ENCODE peak calls at places on chromosomes 11 and 22, in four cellular contexts. One of them, this sample, is unnamed.

GRCh38 chr11:74849525-74850391 is 99.1 kb downstream of the XRRA1 start:
- DNase-seq in heart left ventricle: no peak
- DNase-seq in transverse colon: no peak
- DNase-seq in HepG2: peak; percentile 95
- DNase-seq in this sample: no peak

GRCh38 chr11:13207665-13208594 is 69.7 kb upstream of the BMAL1 start:
- DNase-seq in transverse colon: peak; percentile 40
- DNase-seq in HepG2: peak; percentile 54
- DNase-seq in heart left ventricle: no peak
- DNase-seq in this sample: no peak

GRCh38 chr22:23787600-23787896 is 782 bp downstream of the SMARCB1 start:
- DNase-seq in transverse colon: no peak
- DNase-seq in heart left ventricle: no peak
- DNase-seq in HepG2: no peak
- DNase-seq in this sample: no peak

GRCh38 chr11:117734596-117734995 is 62.4 kb downstream of the DSCAML1 start:
- DNase-seq in transverse colon: no peak
- DNase-seq in HepG2: no peak
- DNase-seq in heart left ventricle: no peak
- DNase-seq in this sample: peak; percentile 32

GRCh38 chr22:33542722-33543121 is 377.6 kb downstream of the LARGE1 start:
- DNase-seq in HepG2: no peak
- DNase-seq in transverse colon: no peak
- DNase-seq in heart left ventricle: no peak
- DNase-seq in this sample: no peak

GRCh38 chr11:96307748-96308133 is 35.3 kb downstream of the MAML2 start:
- DNase-seq in heart left ventricle: no peak
- DNase-seq in transverse colon: no peak
- DNase-seq in HepG2: no peak
- DNase-seq in this sample: no peak

GRCh38 chr22:50483977-50484853 is 2.4 kb upstream of the MIOX start:
- DNase-seq in HepG2: no peak
- DNase-seq in transverse colon: peak; percentile 74
- DNase-seq in heart left ventricle: no peak
- DNase-seq in this sample: no peak

GRCh38 chr11:74123008-74123448 is 47.8 kb downstream of the C2CD3 start:
- DNase-seq in heart left ventricle: no peak
- DNase-seq in HepG2: no peak
- DNase-seq in transverse colon: no peak
- DNase-seq in this sample: no peak

DNA sequence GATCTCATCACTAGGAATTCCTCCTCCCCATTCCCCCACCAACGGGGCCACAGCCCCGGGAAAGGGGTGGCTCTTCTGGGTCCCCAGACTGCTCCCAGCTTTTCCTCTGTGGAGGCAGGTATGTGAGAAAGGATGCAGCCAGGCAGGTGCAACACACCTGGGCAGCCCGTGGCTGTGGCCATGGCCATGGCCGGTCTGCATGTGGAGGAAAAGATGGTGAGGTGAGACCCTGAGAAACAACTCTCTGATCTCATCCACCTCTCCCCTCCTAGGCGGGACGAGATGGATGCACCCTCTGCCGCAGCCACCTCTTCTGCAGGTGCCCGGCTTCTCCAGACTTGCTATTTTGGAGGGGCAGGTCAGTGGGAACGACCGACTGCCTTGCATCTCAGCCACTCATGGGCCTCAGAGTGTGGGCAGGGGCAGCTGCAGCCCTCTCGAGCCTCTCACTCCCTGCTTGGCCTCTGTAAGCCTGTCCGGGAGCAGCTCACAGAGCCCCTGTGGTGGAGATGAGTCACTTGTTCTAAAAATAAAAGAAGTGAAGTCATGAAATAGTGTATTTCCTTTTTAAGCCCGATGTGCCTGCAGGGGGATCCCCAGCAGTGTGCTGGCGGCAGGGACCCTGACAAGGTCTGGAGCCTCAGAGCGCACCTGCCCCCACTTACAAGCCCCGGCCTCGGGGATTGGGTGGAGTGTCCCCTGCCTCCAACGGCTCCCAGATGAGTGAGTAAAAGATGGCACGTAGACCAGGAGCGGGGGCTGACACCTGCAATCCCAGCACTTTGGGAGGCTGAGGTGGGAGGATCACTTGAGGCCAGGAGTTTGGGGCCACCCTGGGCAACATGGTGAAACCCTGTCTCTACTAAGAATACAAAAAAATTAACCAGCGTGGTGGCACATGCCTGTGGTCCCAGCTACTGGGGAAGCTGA is 10.7 kb downstream of the SMIM38 start:
- DNase-seq in transverse colon: no peak
- DNase-seq in heart left ventricle: peak; percentile 60
- DNase-seq in HepG2: peak; percentile 50
- DNase-seq in this sample: peak; percentile 62
- TF ChIP-seq POLR2A in transverse colon: no peak
- TF ChIP-seq POLR2A in heart left ventricle: no peak
- TF ChIP-seq POLR2A in HepG2: no peak
- TF ChIP-seq POLR2A in this sample: no peak

GRCh38 chr22:48676266-48677167 is 1151.2 kb downstream of the BRD1 start:
- DNase-seq in heart left ventricle: no peak
- DNase-seq in transverse colon: no peak
- DNase-seq in HepG2: no peak
- DNase-seq in this sample: no peak
- H3K9me3 ChIP-seq in heart left ventricle: no peaks in the 10 kb centered on the region
- H3K9me3 ChIP-seq in transverse colon: peaks cover 4% of the 10 kb centered on the region
- H3K9me3 ChIP-seq in HepG2: peaks cover 16% of the 10 kb centered on the region
- H3K9me3 ChIP-seq in this sample: peaks cover 37% of the 10 kb centered on the region

GRCh38 chr11:67584205-67584880 is 731 bp downstream of the GSTP1 start:
- DNase-seq in transverse colon: peak; percentile 84
- DNase-seq in HepG2: no peak
- DNase-seq in heart left ventricle: peak; percentile 77
- DNase-seq in this sample: peak; percentile 91
- H3K4me3 ChIP-seq in transverse colon: peak overlapping the region; percentile 85
- H3K4me3 ChIP-seq in HepG2: no peak overlapping the region
- H3K4me3 ChIP-seq in heart left ventricle: peak overlapping the region; percentile 85
- H3K4me3 ChIP-seq in this sample: peak overlapping the region; percentile 40

DNA sequence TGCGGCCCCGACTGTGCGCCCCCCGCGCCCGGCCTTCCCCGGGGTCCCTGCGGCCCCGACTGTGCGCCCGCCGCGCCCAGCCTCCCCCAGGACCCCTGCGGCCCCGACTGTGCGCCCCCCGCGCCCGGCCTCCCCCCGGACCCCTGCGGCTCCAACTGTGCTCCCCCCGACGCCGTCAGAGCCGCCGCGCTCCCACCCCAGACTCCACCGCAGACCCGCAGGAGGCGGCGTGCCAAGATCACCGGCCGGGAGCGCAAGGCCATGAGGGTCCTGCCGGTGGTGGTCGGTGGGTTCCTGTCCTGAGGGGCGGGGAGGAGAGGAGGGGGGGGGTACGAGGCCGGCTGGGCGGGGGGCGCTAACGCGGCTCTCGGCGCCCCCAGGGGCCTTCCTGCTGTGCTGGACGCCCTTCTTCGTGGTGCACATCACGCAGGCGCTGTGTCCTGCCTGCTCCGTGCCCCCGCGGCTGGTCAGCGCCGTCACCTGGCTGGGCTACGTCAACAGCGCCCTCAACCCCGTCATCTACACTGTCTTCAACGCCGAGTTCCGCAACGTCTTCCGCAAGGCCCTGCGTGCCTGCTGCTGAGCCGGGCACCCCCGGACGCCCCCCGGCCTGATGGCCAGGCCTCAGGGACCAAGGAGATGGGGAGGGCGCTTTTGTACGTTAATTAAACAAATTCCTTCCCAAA is 3.1 kb downstream of the DRD4 start:
- DNase-seq in HepG2: no peak
- DNase-seq in heart left ventricle: no peak
- DNase-seq in transverse colon: no peak
- DNase-seq in this sample: no peak
- TF ChIP-seq POLR2A in HepG2: peak; percentile 30
- TF ChIP-seq POLR2A in heart left ventricle: no peak
- TF ChIP-seq POLR2A in transverse colon: no peak
- TF ChIP-seq POLR2A in this sample: no peak

GRCh38 chr11:1089738-1090599 is 15.3 kb downstream of the MUC2 start:
- DNase-seq in HepG2: no peak
- DNase-seq in transverse colon: no peak
- DNase-seq in heart left ventricle: no peak
- DNase-seq in this sample: peak; percentile 68

GRCh38 chr11:1090600-1091331 is 16.1 kb downstream of the MUC2 start:
- DNase-seq in transverse colon: no peak
- DNase-seq in HepG2: no peak
- DNase-seq in heart left ventricle: no peak
- DNase-seq in this sample: peak; percentile 66

GRCh38 chr11:1092919-1093318 is 18.2 kb downstream of the MUC2 start:
- DNase-seq in transverse colon: no peak
- DNase-seq in heart left ventricle: no peak
- DNase-seq in HepG2: no peak
- DNase-seq in this sample: no peak

GRCh38 chr11:1091332-1092083 is 16.8 kb downstream of the MUC2 start:
- DNase-seq in HepG2: no peak
- DNase-seq in heart left ventricle: no peak
- DNase-seq in transverse colon: no peak
- DNase-seq in this sample: peak; percentile 33

GRCh38 chr11:1092145-1092670 is 17.5 kb downstream of the MUC2 start:
- DNase-seq in transverse colon: no peak
- DNase-seq in heart left ventricle: no peak
- DNase-seq in HepG2: no peak
- DNase-seq in this sample: peak; percentile 36
- H3K9me3 ChIP-seq in transverse colon: no peaks in the 10 kb centered on the region
- H3K9me3 ChIP-seq in heart left ventricle: no peaks in the 10 kb centered on the region
- H3K9me3 ChIP-seq in HepG2: peaks cover 10% of the 10 kb centered on the region
- H3K9me3 ChIP-seq in this sample: no peaks in the 10 kb centered on the region

GRCh38 chr22:41526226-41526531 is 18.1 kb downstream of the POLR3H start:
- DNase-seq in HepG2: no peak
- DNase-seq in transverse colon: no peak
- DNase-seq in heart left ventricle: no peak
- DNase-seq in this sample: no peak
- H3K4me3 ChIP-seq in HepG2: no peak overlapping the region
- H3K4me3 ChIP-seq in transverse colon: no peak overlapping the region
- H3K4me3 ChIP-seq in heart left ventricle: no peak overlapping the region
- H3K4me3 ChIP-seq in this sample: no peak overlapping the region

DNA sequence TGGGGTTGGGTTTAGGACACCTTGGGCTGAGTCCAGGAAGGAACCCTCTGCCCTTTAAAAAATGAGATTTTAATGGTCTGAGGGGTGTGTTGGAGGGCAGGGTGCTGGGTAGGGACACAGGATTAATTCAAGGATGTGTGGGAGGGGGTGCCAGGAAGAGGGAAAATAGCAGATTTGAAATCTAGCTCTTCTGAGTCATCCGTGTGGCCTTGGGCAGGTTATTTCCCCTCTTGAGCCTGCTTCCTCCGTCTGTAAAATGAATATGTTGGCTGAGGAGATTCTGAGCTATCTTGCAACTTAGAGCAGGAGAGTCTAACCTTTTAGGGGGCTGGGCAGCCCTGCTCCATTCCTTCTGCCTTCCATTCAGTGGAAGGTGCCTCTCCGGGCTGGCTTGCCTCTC is 3.0 kb downstream of the TSPAN18 start:
- DNase-seq in transverse colon: no peak
- DNase-seq in HepG2: no peak
- DNase-seq in heart left ventricle: no peak
- DNase-seq in this sample: no peak
- TF ChIP-seq POLR2A in transverse colon: no peak
- TF ChIP-seq POLR2A in HepG2: no peak
- TF ChIP-seq POLR2A in heart left ventricle: no peak
- TF ChIP-seq POLR2A in this sample: no peak

GRCh38 chr11:59550368-59550841 is 39.1 kb downstream of the OR4D9 start:
- DNase-seq in heart left ventricle: peak; percentile 79
- DNase-seq in HepG2: peak; percentile 94
- DNase-seq in transverse colon: peak; percentile 84
- DNase-seq in this sample: peak; percentile 95

GRCh38 chr11:59550842-59551650 is 39.7 kb downstream of the OR4D9 start:
- DNase-seq in transverse colon: peak; percentile 76
- DNase-seq in HepG2: peak; percentile 89
- DNase-seq in heart left ventricle: peak; percentile 75
- DNase-seq in this sample: peak; percentile 81

GRCh38 chr11:59552844-59553243 is 41.5 kb downstream of the OR4D9 start:
- DNase-seq in HepG2: no peak
- DNase-seq in transverse colon: no peak
- DNase-seq in heart left ventricle: no peak
- DNase-seq in this sample: no peak

GRCh38 chr11:59553323-59553722 is 42.0 kb downstream of the OR4D9 start:
- DNase-seq in transverse colon: no peak
- DNase-seq in heart left ventricle: no peak
- DNase-seq in HepG2: no peak
- DNase-seq in this sample: no peak

DNA sequence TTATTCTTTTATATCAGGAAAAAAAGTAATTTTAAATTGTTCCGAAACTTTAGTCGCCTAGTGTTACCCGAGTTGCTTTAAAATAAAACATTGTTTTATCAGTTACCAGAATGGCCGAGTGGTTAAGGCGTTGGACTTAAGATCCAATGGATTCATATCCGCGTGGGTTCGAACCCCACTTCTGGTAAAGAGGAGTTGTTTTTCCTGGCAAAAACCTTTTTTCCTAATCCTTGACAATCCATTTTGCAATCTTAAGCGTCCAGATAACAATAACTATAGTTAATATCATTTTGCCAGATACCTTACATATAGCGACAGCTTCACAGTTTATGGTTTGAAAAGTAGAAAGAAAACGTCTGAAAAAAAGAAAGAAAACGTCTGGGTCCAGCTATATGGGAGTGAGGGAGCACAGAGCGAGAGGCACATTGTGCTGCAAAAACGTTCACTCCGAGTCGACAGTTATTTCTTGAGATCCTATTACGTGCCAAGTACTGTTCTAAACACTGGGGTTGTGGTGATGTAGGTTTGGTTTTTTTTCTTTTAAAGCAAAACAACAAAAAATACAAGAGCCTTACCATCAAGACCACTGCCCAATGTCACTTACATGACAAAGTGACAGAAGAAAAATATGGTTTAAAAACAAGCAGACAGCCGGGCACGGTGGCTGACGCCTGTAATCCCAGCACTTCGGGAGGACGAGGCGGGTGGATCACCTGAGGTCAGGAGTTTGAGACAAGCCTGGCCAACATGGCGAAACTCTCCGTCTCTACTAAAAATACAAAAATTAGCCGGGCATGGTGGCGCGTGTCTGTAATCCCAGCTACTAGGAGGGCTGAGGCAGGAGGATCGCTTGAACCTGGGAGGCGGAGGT is 40.5 kb downstream of the OR4D9 start:
- DNase-seq in HepG2: peak; percentile 42
- DNase-seq in heart left ventricle: no peak
- DNase-seq in transverse colon: no peak
- DNase-seq in this sample: no peak
- H3K9me3 ChIP-seq in HepG2: no peaks in the 10 kb centered on the region
- H3K9me3 ChIP-seq in heart left ventricle: no peaks in the 10 kb centered on the region
- H3K9me3 ChIP-seq in transverse colon: no peaks in the 10 kb centered on the region
- H3K9me3 ChIP-seq in this sample: no peaks in the 10 kb centered on the region

This sample was measured in spleen.